ENCODE peak calls at places on chromosomes 12 and 14, in seven cellular contexts. J, H, I, K, Y, N and O are unnamed samples.

GRCh38 chr14:59358105-59358504 is 107.1 kb downstream of the GPR135 start:
- DNase-seq in J (no peak), H (peak; percentile 87), I (peak; percentile 90), K (peak; percentile 91), Y (peak; percentile 14), N (no peak), O (peak; percentile 58)

GRCh38 chr14:90023176-90023896 is 38.5 kb upstream of the KCNK13 start:
- DNase-seq in J (no peak), H (no peak), I (no peak), K (peak; percentile 49), Y (no peak), N (no peak), O (no peak)

GRCh38 chr12:79933043-79933442 is 1.9 kb downstream of the PPP1R12A start:
- DNase-seq in J (no peak), H (no peak), I (no peak), K (no peak), Y (no peak), N (no peak), O (no peak)

GRCh38 chr12:21183721-21184275 is 52.8 kb downstream of the SLCO1B1 start:
- DNase-seq in J (no peak), H (no peak), I (no peak), K (no peak), Y (no peak), N (no peak), O (no peak)

GRCh38 chr14:105086833-105087307 is 21.6 kb upstream of the GPR132 start:
- DNase-seq in J (peak; percentile 92), H (peak; percentile 93), I (peak; percentile 80), K (peak; percentile 76), Y (no peak), N (peak; percentile 63), O (no peak)

GRCh38 chr14:41606249-41607118 is at the start of gene LRFN5:
- DNase-seq in J (peak; percentile 58), H (peak; percentile 74), I (no peak), K (no peak), Y (no peak), N (peak; percentile 34), O (no peak)

GRCh38 chr12:58503731-58504520 is 416.4 kb downstream of the LRIG3 start:
- DNase-seq in J (no peak), H (no peak), I (peak; percentile 78), K (peak; percentile 30), Y (no peak), N (no peak), O (no peak)

GRCh38 chr14:36646664-36647416 is 14.8 kb upstream of the PAX9 start:
- DNase-seq in J (peak; percentile 75), H (peak; percentile 67), I (no peak), K (peak; percentile 38), Y (no peak), N (no peak), O (no peak)

GRCh38 chr12:105378821-105379400 is 48.4 kb downstream of the C12orf75 start:
- DNase-seq in J (no peak), H (no peak), I (no peak), K (no peak), Y (no peak), N (no peak), O (no peak)

GRCh38 chr14:32012062-32012461 is 65.0 kb upstream of the ARHGAP5 start:
- DNase-seq in J (no peak), H (no peak), I (no peak), K (peak; percentile 70), Y (no peak), N (no peak), O (no peak)

GRCh38 chr12:9869307-9870161 is at the start of gene CLEC2B:
- DNase-seq in J (no peak), H (no peak), I (peak; percentile 81), K (peak; percentile 92), Y (no peak), N (no peak), O (peak; percentile 14)

GRCh38 chr14:22653012-22653621 is 9.0 kb upstream of the OR6J1 start:
- DNase-seq in J (peak; percentile 65), H (peak; percentile 93), I (peak; percentile 71), K (peak; percentile 67), Y (no peak), N (peak; percentile 24), O (no peak)

GRCh38 chr12:20627001-20627588 is 68.0 kb upstream of the SLCO1C1 start:
- DNase-seq in J (no peak), H (no peak), I (no peak), K (no peak), Y (no peak), N (no peak), O (no peak)

GRCh38 chr14:81772391-81772790 is 238.7 kb upstream of the SEL1L start:
- DNase-seq in J (no peak), H (no peak), I (no peak), K (no peak), Y (no peak), N (no peak), O (no peak)

GRCh38 chr12:90938451-90938850 is 16.5 kb downstream of the CCER1 start:
- DNase-seq in J (no peak), H (no peak), I (peak; percentile 36), K (peak; percentile 34), Y (no peak), N (no peak), O (no peak)

GRCh38 chr12:46754550-46754949 is 71.2 kb downstream of the SLC38A4 start:
- DNase-seq in J (no peak), H (no peak), I (no peak), K (no peak), Y (no peak), N (no peak), O (no peak)

GRCh38 chr14:48943913-48944312 is 642.3 kb downstream of the RPS29 start:
- DNase-seq in J (no peak), H (no peak), I (no peak), K (no peak), Y (no peak), N (no peak), O (no peak)

GRCh38 chr14:102688290-102688689 is 89.0 kb upstream of the TRAF3 start:
- DNase-seq in J (no peak), H (no peak), I (no peak), K (no peak), Y (no peak), N (no peak), O (no peak)

GRCh38 chr12:20625531-20625930 is 69.6 kb upstream of the SLCO1C1 start:
- DNase-seq in J (no peak), H (no peak), I (no peak), K (no peak), Y (no peak), N (no peak), O (no peak)

GRCh38 chr14:62546862-62547474 is 498.3 kb downstream of the KCNH5 start:
- DNase-seq in J (no peak), H (no peak), I (no peak), K (peak; percentile 25), Y (no peak), N (no peak), O (no peak)

GRCh38 chr12:42485823-42486222 is 103.7 kb downstream of the PRICKLE1 start:
- DNase-seq in J (no peak), H (peak; percentile 85), I (no peak), K (no peak), Y (no peak), N (no peak), O (no peak)

GRCh38 chr12:99544457-99544856 is 103.1 kb upstream of the GARIN6 start:
- DNase-seq in J (no peak), H (no peak), I (no peak), K (no peak), Y (no peak), N (no peak), O (no peak)

GRCh38 chr12:14072952-14073351 is 91.5 kb upstream of the GRIN2B start:
- DNase-seq in J (no peak), H (no peak), I (no peak), K (no peak), Y (no peak), N (no peak), O (no peak)

DNA sequence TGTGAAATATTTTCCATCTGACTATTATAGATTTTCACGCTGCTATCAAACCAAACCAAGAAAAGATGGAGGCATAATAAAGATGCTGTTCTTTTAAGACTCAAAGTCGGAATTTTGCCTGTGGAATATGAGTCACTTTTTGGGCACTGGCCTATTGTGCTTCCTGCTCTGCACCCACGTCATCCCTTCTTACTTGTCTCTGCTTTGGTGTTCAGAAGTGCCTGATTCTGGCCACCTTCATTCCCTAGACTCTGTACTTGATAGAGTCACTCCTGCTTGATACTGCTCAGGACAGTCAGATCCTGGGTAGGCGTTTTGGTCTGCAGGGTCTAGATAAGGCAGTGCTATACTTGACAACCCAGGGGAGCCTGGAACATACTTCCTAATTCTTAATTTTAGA is 1.9 kb downstream of the LRRK2 start:
- DNase-seq in J (no peak), H (no peak), I (peak; percentile 81), K (peak; percentile 72), Y (peak; percentile 12), N (peak; percentile 25), O (no peak)
- H3K4me3 ChIP-seq in J (no peak overlapping the region), H (no peak overlapping the region), I (peak overlapping the region; percentile 86), K (no peak overlapping the region), Y (no peak overlapping the region), N (peak overlapping the region; percentile 87), O (no peak overlapping the region)

DNA sequence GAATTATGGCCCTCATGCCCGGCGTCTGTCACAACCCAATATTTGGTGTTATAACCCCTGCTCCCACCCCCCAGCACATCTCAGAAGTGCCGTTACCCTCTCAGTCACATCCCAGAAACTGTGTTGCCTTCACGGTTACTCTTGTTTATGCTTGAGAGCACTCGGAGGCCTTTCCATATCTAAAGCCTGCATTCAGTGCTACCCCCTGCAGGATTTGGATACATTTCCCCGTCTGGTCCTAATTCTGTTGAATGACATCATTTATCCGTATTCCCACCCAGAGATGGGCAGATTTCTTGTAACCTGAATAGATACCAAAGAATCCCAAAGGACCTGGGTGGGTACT is 19.1 kb upstream of the FOS start:
- DNase-seq in J (no peak), H (peak; percentile 62), I (peak; percentile 35), K (no peak), Y (no peak), N (no peak), O (no peak)
- TF ChIP-seq CTCF in J (no peak), H (no peak), I (peak; percentile 17), K (no peak), Y (no peak), N (peak; percentile 55), O (peak; percentile 4)

DNA sequence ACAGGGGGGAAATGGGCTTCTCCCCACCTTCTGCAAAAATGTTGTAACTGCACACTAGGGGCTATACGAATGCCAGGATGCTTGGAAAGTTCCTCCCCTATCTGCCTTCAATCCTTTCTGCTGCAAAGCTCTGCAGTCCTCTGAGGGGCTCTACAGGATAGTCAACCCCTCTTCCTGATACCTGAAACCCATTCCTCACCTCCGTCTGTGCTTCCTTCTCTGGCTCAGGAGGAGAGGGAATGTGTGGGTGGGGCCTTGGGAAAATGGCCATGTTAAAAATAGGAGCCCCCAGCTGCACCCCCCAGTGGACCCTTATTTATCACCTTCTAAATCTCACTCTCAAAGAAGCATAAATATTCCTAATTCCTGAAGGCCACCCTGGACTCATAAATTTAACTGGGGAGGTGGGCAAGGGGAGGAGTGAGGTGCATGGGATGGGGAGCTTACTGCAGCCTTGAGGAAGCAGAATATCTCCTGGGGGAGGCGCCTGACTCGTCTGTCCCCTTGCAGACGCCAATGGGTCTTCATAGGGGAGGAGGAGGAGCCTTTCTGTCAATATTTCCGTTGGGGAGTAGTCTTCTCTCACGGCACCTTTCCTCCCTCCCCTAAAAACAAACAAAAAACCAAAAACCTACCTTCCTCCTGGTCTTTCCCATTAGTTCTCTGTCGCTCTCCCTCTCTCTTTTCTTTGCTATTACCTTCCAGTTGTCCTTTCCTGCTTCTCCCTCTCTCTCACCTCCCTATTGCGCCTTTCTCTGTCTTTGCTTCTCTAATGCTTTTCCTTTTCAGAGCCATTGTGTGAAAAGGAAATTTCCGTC is 6.3 kb downstream of the GPR84 start:
- DNase-seq in J (no peak), H (no peak), I (no peak), K (no peak), Y (no peak), N (no peak), O (no peak)
- H3K4me3 ChIP-seq in J (peak overlapping the region; percentile 25), H (peak overlapping the region; percentile 75), I (peak overlapping the region; percentile 58), K (peak overlapping the region; percentile 53), Y (peak overlapping the region; percentile 83), N (peak overlapping the region; percentile 45), O (no peak overlapping the region)

GRCh38 chr12:121277367-121277744 is 19.2 kb downstream of the CAMKK2 start:
- DNase-seq in J (no peak), H (no peak), I (no peak), K (no peak), Y (no peak), N (no peak), O (no peak)
- TF ChIP-seq CTCF in J (no peak), H (no peak), I (no peak), K (no peak), Y (no peak), N (no peak), O (no peak)